ENCODE peak calls at places on chromosome 12, in seven cellular contexts. One of them, this sample, is unnamed.

GRCh38 chr12:65232490-65233077 is 45.9 kb upstream of the MSRB3 start:
- DNase-seq in H9: no peak
- DNase-seq in IMR-90: peak
- DNase-seq in H1: no peak
- DNase-seq in neuronal stem cell: no peak
- DNase-seq in trophoblast cell: no peak
- DNase-seq in mesenchymal stem cell: peak
- DNase-seq in this sample: peak

GRCh38 chr12:53972152-53972702 is 699 bp upstream of the HOXC11 start:
- DNase-seq in neuronal stem cell: no peak
- DNase-seq in H1: no peak
- DNase-seq in mesenchymal stem cell: no peak
- DNase-seq in IMR-90: no peak
- DNase-seq in trophoblast cell: peak
- DNase-seq in H9: no peak
- DNase-seq in this sample: no peak

GRCh38 chr12:3727354-3727753 is 25.6 kb downstream of the CRACR2A start:
- DNase-seq in trophoblast cell: no peak
- DNase-seq in neuronal stem cell: no peak
- DNase-seq in IMR-90: no peak
- DNase-seq in mesenchymal stem cell: no peak
- DNase-seq in H9: no peak
- DNase-seq in H1: no peak
- DNase-seq in this sample: no peak

GRCh38 chr12:65689508-65689907 is 134.8 kb upstream of the HMGA2 start:
- DNase-seq in trophoblast cell: no peak
- DNase-seq in neuronal stem cell: no peak
- DNase-seq in IMR-90: no peak
- DNase-seq in H9: no peak
- DNase-seq in mesenchymal stem cell: no peak
- DNase-seq in H1: no peak
- DNase-seq in this sample: no peak

GRCh38 chr12:125081427-125081826 is 16.2 kb downstream of the AACS start:
- DNase-seq in IMR-90: no peak
- DNase-seq in trophoblast cell: no peak
- DNase-seq in H1: no peak
- DNase-seq in neuronal stem cell: no peak
- DNase-seq in mesenchymal stem cell: no peak
- DNase-seq in H9: no peak
- DNase-seq in this sample: no peak

GRCh38 chr12:131205534-131205933 is 251.8 kb downstream of the ADGRD1 start:
- DNase-seq in H9: peak
- DNase-seq in neuronal stem cell: no peak
- DNase-seq in mesenchymal stem cell: no peak
- DNase-seq in trophoblast cell: no peak
- DNase-seq in IMR-90: no peak
- DNase-seq in H1: peak
- DNase-seq in this sample: no peak

GRCh38 chr12:48969847-48970701 is 1.5 kb downstream of the WNT10B start:
- DNase-seq in trophoblast cell: no peak
- DNase-seq in H1: peak
- DNase-seq in IMR-90: no peak
- DNase-seq in neuronal stem cell: no peak
- DNase-seq in H9: peak
- DNase-seq in mesenchymal stem cell: peak
- DNase-seq in this sample: peak

GRCh38 chr12:27751386-27752047 is 28.5 kb upstream of the KLHL42 start:
- DNase-seq in H9: no peak
- DNase-seq in IMR-90: no peak
- DNase-seq in neuronal stem cell: no peak
- DNase-seq in mesenchymal stem cell: no peak
- DNase-seq in H1: no peak
- DNase-seq in trophoblast cell: peak
- DNase-seq in this sample: no peak

GRCh38 chr12:90790747-90791146 is 164.2 kb downstream of the CCER1 start:
- DNase-seq in mesenchymal stem cell: no peak
- DNase-seq in trophoblast cell: no peak
- DNase-seq in H9: no peak
- DNase-seq in neuronal stem cell: no peak
- DNase-seq in H1: no peak
- DNase-seq in IMR-90: no peak
- DNase-seq in this sample: no peak

GRCh38 chr12:90036641-90037040 is 328.0 kb upstream of the ATP2B1 start:
- DNase-seq in neuronal stem cell: no peak
- DNase-seq in trophoblast cell: no peak
- DNase-seq in H1: no peak
- DNase-seq in H9: no peak
- DNase-seq in mesenchymal stem cell: no peak
- DNase-seq in IMR-90: peak
- DNase-seq in this sample: no peak

GRCh38 chr12:13133886-13134285 is 30.4 kb upstream of the GSG1 start:
- DNase-seq in IMR-90: no peak
- DNase-seq in neuronal stem cell: no peak
- DNase-seq in mesenchymal stem cell: no peak
- DNase-seq in H9: no peak
- DNase-seq in H1: no peak
- DNase-seq in trophoblast cell: no peak
- DNase-seq in this sample: no peak

GRCh38 chr12:92879698-92880322 is 49.3 kb downstream of the EEA1 start:
- DNase-seq in mesenchymal stem cell: no peak
- DNase-seq in H1: no peak
- DNase-seq in neuronal stem cell: no peak
- DNase-seq in trophoblast cell: peak
- DNase-seq in IMR-90: no peak
- DNase-seq in H9: no peak
- DNase-seq in this sample: no peak

GRCh38 chr12:113407931-113408585 is 4.4 kb upstream of the SDS start:
- DNase-seq in H9: no peak
- DNase-seq in H1: no peak
- DNase-seq in mesenchymal stem cell: no peak
- DNase-seq in neuronal stem cell: no peak
- DNase-seq in IMR-90: peak
- DNase-seq in trophoblast cell: no peak
- DNase-seq in this sample: no peak

GRCh38 chr12:29756741-29757390 is 26.9 kb downstream of the TMTC1 start:
- DNase-seq in mesenchymal stem cell: no peak
- DNase-seq in H1: no peak
- DNase-seq in H9: no peak
- DNase-seq in trophoblast cell: no peak
- DNase-seq in neuronal stem cell: no peak
- DNase-seq in IMR-90: peak
- DNase-seq in this sample: no peak

GRCh38 chr12:27780612-27781408 is 774 bp upstream of the MANSC4 start:
- DNase-seq in H1: peak
- DNase-seq in IMR-90: peak
- DNase-seq in neuronal stem cell: peak
- DNase-seq in mesenchymal stem cell: peak
- DNase-seq in H9: peak
- DNase-seq in trophoblast cell: peak
- DNase-seq in this sample: peak

GRCh38 chr12:85179680-85180300 is 100.2 kb upstream of the ALX1 start:
- DNase-seq in H1: no peak
- DNase-seq in mesenchymal stem cell: peak
- DNase-seq in IMR-90: peak
- DNase-seq in neuronal stem cell: no peak
- DNase-seq in H9: no peak
- DNase-seq in trophoblast cell: no peak
- DNase-seq in this sample: no peak

GRCh38 chr12:57110189-57111045 is 745 bp downstream of the STAT6 start:
- DNase-seq in IMR-90: peak
- DNase-seq in trophoblast cell: peak
- DNase-seq in mesenchymal stem cell: peak
- DNase-seq in H1: peak
- DNase-seq in neuronal stem cell: no peak
- DNase-seq in H9: peak
- DNase-seq in this sample: peak

GRCh38 chr12:47222960-47223847 is 143.4 kb upstream of the AMIGO2 start:
- DNase-seq in H9: peak
- DNase-seq in neuronal stem cell: no peak
- DNase-seq in IMR-90: no peak
- DNase-seq in trophoblast cell: no peak
- DNase-seq in mesenchymal stem cell: peak
- DNase-seq in H1: peak
- DNase-seq in this sample: peak

GRCh38 chr12:3130053-3130805 is 53.0 kb downstream of the TSPAN9 start:
- DNase-seq in H1: no peak
- DNase-seq in neuronal stem cell: no peak
- DNase-seq in mesenchymal stem cell: no peak
- DNase-seq in IMR-90: peak
- DNase-seq in trophoblast cell: no peak
- DNase-seq in H9: no peak
- DNase-seq in this sample: no peak

GRCh38 chr12:1808798-1809480 is 11.4 kb upstream of the LRTM2 start:
- DNase-seq in trophoblast cell: no peak
- DNase-seq in mesenchymal stem cell: no peak
- DNase-seq in neuronal stem cell: no peak
- DNase-seq in H9: no peak
- DNase-seq in IMR-90: no peak
- DNase-seq in H1: no peak
- DNase-seq in this sample: no peak

GRCh38 chr12:110039085-110039807 is 9.1 kb downstream of the C12orf76 start:
- DNase-seq in mesenchymal stem cell: peak
- DNase-seq in IMR-90: peak
- DNase-seq in trophoblast cell: peak
- DNase-seq in H9: peak
- DNase-seq in H1: no peak
- DNase-seq in neuronal stem cell: no peak
- DNase-seq in this sample: peak

GRCh38 chr12:43273467-43273866 is 278.5 kb downstream of the ADAMTS20 start:
- DNase-seq in IMR-90: peak
- DNase-seq in H1: no peak
- DNase-seq in neuronal stem cell: no peak
- DNase-seq in mesenchymal stem cell: no peak
- DNase-seq in trophoblast cell: no peak
- DNase-seq in H9: no peak
- DNase-seq in this sample: no peak

GRCh38 chr12:95230313-95230712 is 12.7 kb downstream of the VEZT start:
- DNase-seq in H1: no peak
- DNase-seq in neuronal stem cell: no peak
- DNase-seq in trophoblast cell: no peak
- DNase-seq in IMR-90: no peak
- DNase-seq in mesenchymal stem cell: no peak
- DNase-seq in H9: no peak
- DNase-seq in this sample: no peak

DNA sequence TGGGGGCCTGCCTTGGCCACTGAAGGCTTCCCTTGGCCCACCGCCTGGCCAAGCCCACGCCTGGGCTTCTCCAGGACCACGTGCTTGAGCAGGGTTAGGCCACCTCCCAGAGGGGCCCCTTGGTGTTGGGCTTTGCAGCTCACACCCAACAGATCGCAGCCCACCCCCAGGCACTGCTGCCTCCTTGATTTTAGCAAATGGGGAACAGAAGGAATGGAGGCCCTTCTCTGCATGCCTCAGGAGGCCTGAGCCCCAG is 23.3 kb downstream of the RAB35 start:
- DNase-seq in H1: no peak
- DNase-seq in mesenchymal stem cell: no peak
- DNase-seq in H9: no peak
- DNase-seq in IMR-90: no peak
- DNase-seq in neuronal stem cell: no peak
- DNase-seq in trophoblast cell: no peak
- DNase-seq in this sample: no peak
- H2BK120ac ChIP-seq in H1: no peak
- H2BK120ac ChIP-seq in mesenchymal stem cell: no peak
- H2BK120ac ChIP-seq in H9: no peak
- H2BK120ac ChIP-seq in IMR-90: no peak
- H2BK120ac ChIP-seq in neuronal stem cell: peak
- H2BK120ac ChIP-seq in trophoblast cell: no peak
- H2BK120ac ChIP-seq in this sample: no peak

GRCh38 chr12:111596985-111597730 is 2.0 kb downstream of the ATXN2 start:
- DNase-seq in trophoblast cell: peak
- DNase-seq in H9: peak
- DNase-seq in neuronal stem cell: peak
- DNase-seq in mesenchymal stem cell: peak
- DNase-seq in IMR-90: peak
- DNase-seq in H1: peak
- DNase-seq in this sample: peak
- H2BK120ac ChIP-seq in trophoblast cell: peak
- H2BK120ac ChIP-seq in H9: no peak
- H2BK120ac ChIP-seq in neuronal stem cell: no peak
- H2BK120ac ChIP-seq in mesenchymal stem cell: peak
- H2BK120ac ChIP-seq in IMR-90: peak
- H2BK120ac ChIP-seq in H1: no peak
- H2BK120ac ChIP-seq in this sample: no peak

GRCh38 chr12:55063291-55063690 is 43.5 kb downstream of the NEUROD4 start:
- DNase-seq in H1: no peak
- DNase-seq in mesenchymal stem cell: no peak
- DNase-seq in H9: no peak
- DNase-seq in IMR-90: no peak
- DNase-seq in trophoblast cell: no peak
- DNase-seq in neuronal stem cell: no peak
- DNase-seq in this sample: no peak
- H2BK120ac ChIP-seq in H1: no peak
- H2BK120ac ChIP-seq in mesenchymal stem cell: no peak
- H2BK120ac ChIP-seq in H9: no peak
- H2BK120ac ChIP-seq in IMR-90: no peak
- H2BK120ac ChIP-seq in trophoblast cell: no peak
- H2BK120ac ChIP-seq in neuronal stem cell: no peak
- H2BK120ac ChIP-seq in this sample: no peak

DNA sequence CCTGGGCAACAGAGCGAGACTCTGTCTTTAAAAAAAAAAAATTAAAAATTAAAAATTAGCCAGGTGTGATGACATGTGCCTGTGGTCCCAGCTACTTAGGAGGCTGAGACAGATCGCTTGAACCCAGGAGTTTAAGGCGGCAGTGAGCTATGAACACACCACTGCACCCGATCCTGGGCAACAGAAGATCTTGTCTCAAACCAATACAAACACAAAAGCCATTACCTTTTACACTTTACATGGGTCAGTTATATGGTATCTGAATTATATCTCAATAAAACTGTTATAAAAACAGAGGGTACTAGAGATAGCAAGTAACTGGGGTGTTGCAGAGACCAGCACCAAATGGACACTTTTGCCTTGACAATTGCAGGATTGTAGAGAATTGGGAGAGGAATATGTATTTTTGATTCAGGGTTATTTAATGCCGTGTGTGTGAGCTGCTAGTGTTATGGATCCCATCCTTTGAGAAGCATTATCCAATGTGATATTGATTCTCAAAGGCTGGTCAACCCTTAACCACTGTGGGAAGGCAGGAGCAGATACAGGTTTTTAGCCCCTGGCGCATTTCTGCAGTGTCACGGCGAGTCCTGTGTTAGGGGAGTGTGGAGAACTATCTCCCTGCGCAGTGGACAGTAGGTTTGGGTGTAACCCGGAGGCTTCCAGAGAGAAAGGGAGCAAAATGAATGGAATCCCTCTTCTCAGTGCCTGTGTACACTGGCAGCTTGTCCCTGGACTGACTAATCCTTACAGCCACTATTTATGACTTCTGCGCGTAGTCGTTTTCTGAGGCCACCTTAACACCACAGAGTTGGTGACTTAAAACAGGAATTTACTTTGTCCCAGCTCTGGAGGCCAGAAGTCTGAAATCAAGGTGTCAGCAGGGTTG is 4.3 kb downstream of the PSMD9 start:
- DNase-seq in mesenchymal stem cell: no peak
- DNase-seq in IMR-90: peak
- DNase-seq in trophoblast cell: no peak
- DNase-seq in neuronal stem cell: no peak
- DNase-seq in H1: no peak
- DNase-seq in H9: no peak
- DNase-seq in this sample: no peak
- H2BK120ac ChIP-seq in mesenchymal stem cell: no peak
- H2BK120ac ChIP-seq in IMR-90: no peak
- H2BK120ac ChIP-seq in trophoblast cell: no peak
- H2BK120ac ChIP-seq in neuronal stem cell: no peak
- H2BK120ac ChIP-seq in H1: no peak
- H2BK120ac ChIP-seq in H9: no peak
- H2BK120ac ChIP-seq in this sample: no peak

GRCh38 chr12:101866615-101867373 is 10.6 kb upstream of the DRAM1 start:
- DNase-seq in IMR-90: no peak
- DNase-seq in H9: peak
- DNase-seq in H1: no peak
- DNase-seq in neuronal stem cell: no peak
- DNase-seq in trophoblast cell: no peak
- DNase-seq in mesenchymal stem cell: no peak
- DNase-seq in this sample: no peak
- H2BK120ac ChIP-seq in IMR-90: no peak
- H2BK120ac ChIP-seq in H9: no peak
- H2BK120ac ChIP-seq in H1: no peak
- H2BK120ac ChIP-seq in neuronal stem cell: no peak
- H2BK120ac ChIP-seq in trophoblast cell: no peak
- H2BK120ac ChIP-seq in mesenchymal stem cell: no peak
- H2BK120ac ChIP-seq in this sample: no peak